ENCODE peak calls at places on chromosomes 11 and 22, in six cellular contexts. K, N, G, L, E and W are unnamed samples.

GRCh38 chr11:71964641-71965040 is 34.1 kb upstream of the IL18BP start:
- DNase-seq in K (no peak), N (no peak), G (no peak), L (no peak), E (no peak), W (no peak)

GRCh38 chr11:12201016-12201985 is 90.9 kb downstream of the MICAL2 start:
- DNase-seq in K (no peak), N (no peak), G (no peak), L (peak; percentile 97), E (peak; percentile 94), W (peak; percentile 94)

GRCh38 chr22:41828516-41828915 is 4.4 kb upstream of the SREBF2 start:
- DNase-seq in K (no peak), N (no peak), G (no peak), L (no peak), E (no peak), W (no peak)

GRCh38 chr22:30045901-30046715 is 34.2 kb upstream of the HORMAD2 start:
- DNase-seq in K (no peak), N (no peak), G (no peak), L (no peak), E (no peak), W (no peak)

GRCh38 chr11:34033399-34033798 is 18.1 kb upstream of the CAPRIN1 start:
- DNase-seq in K (no peak), N (no peak), G (no peak), L (no peak), E (no peak), W (no peak)

GRCh38 chr11:96257972-96258951 is 84.7 kb downstream of the MAML2 start:
- DNase-seq in K (no peak), N (no peak), G (no peak), L (peak; percentile 58), E (peak; percentile 62), W (no peak)

GRCh38 chr11:57546869-57547518 is 9.6 kb downstream of the SMTNL1 start:
- DNase-seq in K (no peak), N (no peak), G (peak; percentile 71), L (peak; percentile 72), E (peak; percentile 60), W (peak; percentile 80)

GRCh38 chr22:38730411-38730871 is 24.7 kb downstream of the GTPBP1 start:
- DNase-seq in K (no peak), N (no peak), G (no peak), L (no peak), E (no peak), W (no peak)

GRCh38 chr22:46390652-46391301 is 55.3 kb downstream of the TRMU start:
- DNase-seq in K (no peak), N (no peak), G (no peak), L (peak; percentile 65), E (no peak), W (peak; percentile 64)
- H3K27ac ChIP-seq in K (no peak overlapping the region), N (no peak overlapping the region), G (no peak overlapping the region), L (no peak overlapping the region), E (no peak overlapping the region), W (no peak overlapping the region)

GRCh38 chr22:17371446-17371845 is 2.2 kb downstream of the CECR2 start:
- DNase-seq in K (no peak), N (no peak), G (no peak), L (no peak), E (no peak), W (no peak)

GRCh38 chr22:17368727-17369552 is at the start of gene CECR2:
- DNase-seq in K (peak; percentile 90), N (peak; percentile 60), G (peak; percentile 86), L (no peak), E (peak; percentile 1), W (peak; percentile 95)

GRCh38 chr22:17369553-17370035 is 334 bp downstream of the CECR2 start:
- DNase-seq in K (peak; percentile 57), N (no peak), G (peak; percentile 56), L (no peak), E (peak; percentile 1), W (peak; percentile 77)

GRCh38 chr22:17370766-17371181 is 1.5 kb downstream of the CECR2 start:
- DNase-seq in K (no peak), N (no peak), G (no peak), L (no peak), E (no peak), W (no peak)

DNA sequence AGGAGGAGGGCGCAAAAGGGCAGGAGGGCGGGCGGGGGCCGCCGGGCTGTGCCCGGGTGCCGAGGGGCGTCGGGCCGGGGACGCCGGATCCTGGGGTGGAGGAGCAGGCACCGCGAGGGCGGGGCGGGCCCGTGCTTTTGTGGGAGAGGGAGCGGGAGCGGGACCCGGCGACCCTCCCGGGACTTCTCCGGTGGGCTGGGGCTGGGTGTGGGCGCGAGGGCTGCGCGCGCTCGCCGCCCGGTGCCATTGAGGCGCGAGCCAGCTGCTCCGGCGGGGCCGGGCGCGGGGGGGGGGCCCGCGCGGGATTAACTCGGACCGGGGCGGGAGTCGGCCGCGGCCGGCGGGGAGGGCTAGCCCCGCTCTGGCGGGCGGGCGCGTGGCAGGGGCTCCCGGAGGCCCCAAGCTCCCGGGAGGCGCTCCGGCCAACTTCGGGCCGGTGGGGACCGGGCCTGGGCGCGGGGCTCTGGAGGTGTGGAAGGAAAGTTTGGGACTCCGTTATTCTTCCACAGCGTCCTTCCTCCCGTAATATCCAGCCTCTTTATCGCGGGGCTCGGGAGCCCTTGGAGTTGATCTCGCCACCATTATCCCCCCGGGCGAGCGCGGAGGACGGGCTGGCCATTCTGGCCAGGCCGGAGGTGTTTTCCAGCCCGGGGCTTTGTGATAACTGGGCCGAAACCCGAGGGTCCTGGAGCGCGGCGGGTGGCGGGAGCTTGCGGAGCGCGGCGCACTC is 941 bp downstream of the CECR2 start:
- DNase-seq in K (no peak), N (no peak), G (no peak), L (no peak), E (peak; percentile 1), W (no peak)
- H3K9ac ChIP-seq in K (peak overlapping the region; percentile 99), N (peak overlapping the region; percentile 87), G (peak overlapping the region; percentile 96), L (no peak overlapping the region), E (no peak overlapping the region), W (peak overlapping the region; percentile 93)

GRCh38 chr11:131865860-131866259 is 495.4 kb downstream of the NTM start:
- DNase-seq in K (no peak), N (no peak), G (no peak), L (no peak), E (no peak), W (no peak)
- H3K23ac ChIP-seq in K (peak overlapping the region; percentile 13), N (peak overlapping the region; percentile 70), G (no peak overlapping the region), L (no peak overlapping the region), E (no peak overlapping the region), W (no peak overlapping the region)

DNA sequence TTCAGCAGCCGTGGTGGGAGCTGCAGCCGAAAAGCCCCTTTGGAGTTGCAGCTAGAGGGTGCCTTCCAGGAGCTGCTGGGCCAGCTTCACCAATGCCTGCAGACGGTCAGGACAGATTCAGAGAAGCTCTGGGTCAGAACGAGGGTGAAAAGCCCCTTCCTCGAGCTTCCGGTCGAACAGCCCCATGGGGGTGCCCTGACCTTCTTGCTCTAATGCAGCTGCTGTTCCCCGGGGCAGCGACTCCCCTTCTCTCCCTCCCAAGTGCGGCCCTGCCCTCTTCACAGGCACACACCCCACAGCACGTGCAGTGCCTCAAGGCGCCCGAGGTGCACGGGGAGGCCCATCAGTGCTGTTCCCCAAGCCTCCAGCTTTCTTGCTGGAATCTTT is 9.6 kb upstream of the IFITM3 start:
- DNase-seq in K (no peak), N (no peak), G (peak; percentile 39), L (no peak), E (no peak), W (no peak)
- H3K27ac ChIP-seq in K (no peak overlapping the region), N (no peak overlapping the region), G (no peak overlapping the region), L (no peak overlapping the region), E (no peak overlapping the region), W (no peak overlapping the region)

GRCh38 chr11:67433536-67434394 is 3.7 kb downstream of the PTPRCAP start:
- DNase-seq in K (no peak), N (no peak), G (no peak), L (no peak), E (no peak), W (no peak)

GRCh38 chr11:67436459-67437081 is 912 bp downstream of the PTPRCAP start:
- DNase-seq in K (no peak), N (peak; percentile 69), G (peak; percentile 85), L (no peak), E (peak; percentile 19), W (peak; percentile 96)

GRCh38 chr11:67435727-67436458 is 1.6 kb downstream of the PTPRCAP start:
- DNase-seq in K (no peak), N (no peak), G (no peak), L (no peak), E (no peak), W (no peak)

GRCh38 chr11:67434395-67434881 is 3.0 kb downstream of the PTPRCAP start:
- DNase-seq in K (no peak), N (no peak), G (no peak), L (no peak), E (no peak), W (no peak)

DNA sequence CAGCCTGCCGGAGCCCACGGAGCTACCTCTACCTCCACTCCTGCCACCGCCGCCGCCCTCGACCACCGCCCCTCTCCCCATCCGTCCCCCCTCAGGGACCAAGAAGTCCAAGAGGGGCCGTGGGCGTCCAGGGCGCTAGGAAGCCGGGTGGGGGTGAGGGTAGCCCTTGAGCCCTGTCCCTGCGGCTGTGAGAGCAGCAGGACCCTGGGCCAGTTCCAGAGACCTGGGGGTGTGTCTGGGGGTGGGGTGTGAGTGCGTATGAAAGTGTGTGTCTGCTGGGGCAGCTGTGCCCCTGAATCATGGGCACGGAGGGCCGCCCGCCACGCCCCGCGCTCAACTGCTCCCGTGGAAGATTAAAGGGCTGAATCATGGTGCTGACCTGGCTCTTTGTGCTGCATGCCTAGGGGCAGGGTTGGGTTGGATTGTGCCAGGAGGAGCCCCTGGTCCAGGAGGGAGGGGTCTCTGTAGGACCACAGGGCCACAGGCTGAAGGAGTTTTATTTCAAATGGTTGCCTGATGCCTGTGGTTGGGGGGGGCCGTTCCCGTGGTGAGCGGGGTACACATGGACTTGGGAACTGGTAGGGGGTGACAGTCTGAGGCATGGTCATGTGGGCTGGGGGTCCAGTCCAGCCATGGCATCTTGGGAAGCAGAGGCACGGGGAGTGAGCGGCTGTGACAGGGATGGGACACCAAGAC is 2.3 kb downstream of the PTPRCAP start:
- DNase-seq in K (no peak), N (no peak), G (no peak), L (no peak), E (no peak), W (no peak)
- H3K9ac ChIP-seq in K (no peak overlapping the region), N (no peak overlapping the region), G (no peak overlapping the region), L (no peak overlapping the region), E (no peak overlapping the region), W (no peak overlapping the region)

DNA sequence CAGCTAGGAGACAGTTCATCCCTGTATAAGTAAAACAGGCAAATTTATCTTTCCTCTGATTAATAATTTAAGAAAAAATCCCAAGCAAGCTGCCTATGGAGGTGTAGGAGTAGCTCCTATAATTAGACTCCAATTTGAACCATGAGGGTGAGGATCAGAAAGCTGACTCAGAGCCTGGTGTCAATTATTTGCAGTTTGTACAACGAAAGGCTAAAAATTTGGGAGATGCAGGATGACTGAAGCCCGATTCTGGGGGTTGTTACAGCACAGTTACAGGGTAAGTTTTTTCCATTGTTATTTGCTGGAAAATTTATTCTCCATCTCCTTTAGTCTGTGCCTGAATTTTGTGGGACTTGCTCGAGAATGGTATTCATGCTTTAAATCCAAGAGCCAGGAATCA is 359.4 kb upstream of the CCDC90B start:
- DNase-seq in K (no peak), N (no peak), G (no peak), L (no peak), E (no peak), W (no peak)
- H3K23ac ChIP-seq in K (no peak overlapping the region), N (no peak overlapping the region), G (no peak overlapping the region), L (no peak overlapping the region), E (no peak overlapping the region), W (no peak overlapping the region)

GRCh38 chr11:1557904-1558831 is 13.9 kb downstream of the DUSP8 start:
- DNase-seq in K (no peak), N (no peak), G (peak; percentile 40), L (peak; percentile 84), E (peak; percentile 53), W (no peak)
- H3K27ac ChIP-seq in K (no peak overlapping the region), N (no peak overlapping the region), G (no peak overlapping the region), L (peak overlapping the region; percentile 62), E (peak overlapping the region; percentile 30), W (no peak overlapping the region)